ENCODE peak calls at places on chromosome 2, in seven cellular contexts. O is GM23338, I is A549, Y is cardiac muscle cell, Q is brain microvascular endothelial cell, S is lower lobe of right lung, N is upper lobe of right lung. A is an unnamed sample.

GRCh38 chr2:197191177-197191947 is 119.2 kb downstream of the ANKRD44 start:
- DNase-seq in I (peak), Y (peak), Q (no peak), S (no peak), O (peak), N (no peak), A (no peak)

GRCh38 chr2:74891136-74891764 is 57.3 kb downstream of the HK2 start:
- DNase-seq in S (no peak), I (no peak), Y (no peak), Q (no peak), O (no peak), N (no peak), A (no peak)

GRCh38 chr2:129812071-129812470 is 167.4 kb upstream of the RAB6C start:
- DNase-seq in S (peak), Y (no peak), Q (no peak), I (no peak), O (no peak), N (no peak), A (no peak)

GRCh38 chr2:187329586-187329985 is 118.5 kb downstream of the CALCRL start:
- DNase-seq in Y (no peak), N (no peak), O (no peak), S (no peak), Q (no peak), I (no peak), A (peak)

GRCh38 chr2:219476605-219477578 is 21.8 kb upstream of the GMPPA start:
- DNase-seq in Q (no peak), Y (peak), N (no peak), I (no peak), S (no peak), O (peak), A (no peak)

GRCh38 chr2:222424281-222424728 is at the start of gene SGPP2:
- DNase-seq in N (peak), O (peak), S (peak), Q (no peak), I (no peak), Y (no peak), A (no peak)

GRCh38 chr2:7725132-7725849 is 808.1 kb downstream of the RNF144A start:
- DNase-seq in S (no peak), I (no peak), Q (no peak), O (no peak), N (no peak), Y (peak), A (no peak)

GRCh38 chr2:159671047-159671446 is 41.3 kb upstream of the MARCHF7 start:
- DNase-seq in I (no peak), S (no peak), Q (no peak), N (no peak), O (no peak), Y (no peak), A (no peak)

GRCh38 chr2:158932246-158932645 is 36.2 kb upstream of the TANC1 start:
- DNase-seq in N (no peak), S (no peak), I (no peak), Q (peak), Y (no peak), O (no peak), A (no peak)

GRCh38 chr2:124025896-124026295 is 809 bp downstream of the CNTNAP5 start:
- DNase-seq in I (no peak), S (no peak), Y (no peak), O (peak), Q (no peak), N (no peak), A (no peak)

GRCh38 chr2:239268549-239268948 is 132.3 kb downstream of the HDAC4 start:
- DNase-seq in N (no peak), Y (no peak), I (no peak), Q (no peak), S (no peak), O (no peak), A (no peak)

GRCh38 chr2:71786291-71787107 is 333.1 kb downstream of the DYSF start:
- DNase-seq in Y (no peak), N (no peak), S (no peak), Q (no peak), I (no peak), O (no peak), A (no peak)

GRCh38 chr2:132391381-132391780 is 25.2 kb upstream of the GPR39 start:
- DNase-seq in S (no peak), N (no peak), I (no peak), O (no peak), Q (no peak), Y (no peak), A (no peak)

GRCh38 chr2:12325806-12326205 is 390.9 kb upstream of the TRIB2 start:
- DNase-seq in O (no peak), I (no peak), Y (no peak), Q (peak), S (no peak), N (no peak), A (no peak)

GRCh38 chr2:55885129-55885943 is 38.2 kb downstream of the EFEMP1 start:
- DNase-seq in O (no peak), I (peak), S (no peak), N (no peak), Y (no peak), Q (peak), A (no peak)

DNA sequence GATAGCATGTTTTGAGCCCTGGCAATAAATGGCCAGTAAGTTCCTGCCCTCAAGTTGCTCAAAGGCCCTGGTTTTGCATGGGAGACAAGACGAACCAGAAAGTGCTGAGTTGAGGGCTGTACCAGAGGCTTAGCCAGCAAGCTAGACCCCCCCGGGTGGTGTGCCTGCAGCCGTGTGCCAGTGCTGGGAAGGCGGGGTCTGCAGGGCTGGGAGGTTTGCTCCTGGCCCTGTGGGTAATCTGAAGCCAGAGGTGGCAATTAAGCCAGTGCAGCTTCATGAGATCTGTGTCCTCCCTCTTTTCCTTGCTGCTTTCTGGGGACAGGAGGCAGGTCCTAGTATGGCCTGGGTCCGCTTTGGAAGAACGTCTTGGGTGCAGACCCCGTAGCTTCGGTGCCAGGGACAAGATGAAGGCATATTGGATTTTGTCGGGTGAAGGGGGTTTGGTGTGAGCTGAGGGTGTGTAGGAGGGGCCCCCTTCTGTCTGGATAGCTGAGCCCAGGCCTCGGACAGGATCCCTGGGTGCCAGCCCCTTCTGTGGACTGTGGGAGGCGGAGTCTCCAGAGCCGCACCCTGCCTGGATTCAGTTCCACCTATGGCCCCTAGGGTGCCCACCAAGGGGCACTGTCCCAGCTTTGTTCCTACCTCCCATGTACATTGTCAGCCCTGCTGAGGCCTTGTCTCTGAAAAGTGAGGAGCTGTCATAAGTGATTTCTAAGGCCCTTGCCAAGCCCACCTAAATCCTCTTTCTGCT is 15.6 kb downstream of the ATOH8 start:
- DNase-seq in I (peak), S (no peak), N (no peak), Q (no peak), O (peak), Y (peak), A (no peak)
- H3K27ac ChIP-seq in I (peak), S (peak), N (peak), Q (no peak), O (no peak), Y (peak), A (no peak)

GRCh38 chr2:3257842-3258241 is 119.8 kb downstream of the EIPR1 start:
- DNase-seq in S (no peak), I (no peak), Y (no peak), N (no peak), O (no peak), Q (no peak), A (no peak)

GRCh38 chr2:3254438-3254941 is 123.1 kb downstream of the EIPR1 start:
- DNase-seq in N (no peak), O (no peak), Q (no peak), Y (no peak), I (no peak), S (no peak), A (no peak)

GRCh38 chr2:3257166-3257565 is 120.5 kb downstream of the EIPR1 start:
- DNase-seq in N (no peak), Q (peak), O (peak), S (no peak), I (no peak), Y (no peak), A (no peak)

GRCh38 chr2:3256157-3256556 is 121.5 kb downstream of the EIPR1 start:
- DNase-seq in I (no peak), N (no peak), Q (no peak), O (no peak), Y (no peak), S (no peak), A (no peak)

GRCh38 chr2:3256655-3257054 is 121.0 kb downstream of the EIPR1 start:
- DNase-seq in Q (no peak), Y (no peak), N (no peak), O (no peak), I (no peak), S (no peak), A (no peak)
- H3K27ac ChIP-seq in Q (no peak), Y (no peak), N (no peak), O (no peak), I (no peak), S (no peak), A (no peak)

DNA sequence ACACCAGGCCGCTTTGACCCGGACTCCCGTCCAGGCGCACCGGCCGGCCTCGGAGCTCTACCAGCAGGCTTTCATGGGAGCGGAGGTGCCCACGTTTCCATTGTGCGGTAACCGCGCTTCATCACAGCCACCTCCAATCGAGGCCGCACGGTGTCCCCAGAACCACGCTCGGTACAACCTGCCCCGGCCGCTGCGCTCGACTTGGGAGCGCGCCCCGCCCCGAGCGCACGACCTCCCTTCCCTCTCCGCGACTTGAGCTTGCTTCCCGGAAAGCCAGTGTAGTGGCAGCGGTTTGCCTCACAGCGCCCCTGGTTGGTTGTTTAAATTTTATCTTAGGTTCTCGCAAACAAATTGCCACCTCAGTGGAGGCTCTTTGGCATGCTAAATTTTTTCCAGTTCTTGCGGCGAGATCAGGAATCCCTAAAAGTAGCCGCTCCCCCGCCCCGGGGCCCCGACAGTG is 329 bp upstream of the CYP1B1 start:
- DNase-seq in N (peak), Y (peak), S (peak), I (peak), Q (peak), O (peak), A (no peak)
- H3K27ac ChIP-seq in N (peak), Y (no peak), S (peak), I (peak), Q (peak), O (no peak), A (peak)

GRCh38 chr2:100215375-100215774 is 73.0 kb upstream of the AFF3 start:
- DNase-seq in Y (no peak), I (no peak), O (no peak), S (no peak), N (no peak), Q (no peak), A (no peak)

GRCh38 chr2:100213595-100213994 is 71.2 kb upstream of the AFF3 start:
- DNase-seq in S (no peak), O (no peak), Q (no peak), I (no peak), Y (no peak), N (no peak), A (no peak)

GRCh38 chr2:100211517-100211916 is 69.1 kb upstream of the AFF3 start:
- DNase-seq in Q (no peak), S (no peak), O (no peak), I (no peak), N (no peak), Y (no peak), A (no peak)

GRCh38 chr2:100214265-100214961 is 72.0 kb upstream of the AFF3 start:
- DNase-seq in O (no peak), Y (no peak), N (no peak), I (no peak), Q (no peak), S (no peak), A (no peak)

GRCh38 chr2:100212820-100213219 is 70.4 kb upstream of the AFF3 start:
- DNase-seq in S (no peak), N (no peak), Q (no peak), O (no peak), I (no peak), Y (no peak), A (no peak)
- H3K27ac ChIP-seq in S (no peak), N (no peak), Q (no peak), O (no peak), I (no peak), Y (no peak), A (no peak)

GRCh38 chr2:42795275-42795674 is 2.9 kb upstream of the HAAO start:
- DNase-seq in Q (no peak), O (no peak), I (no peak), S (no peak), Y (no peak), N (no peak), A (no peak)
- H3K27ac ChIP-seq in Q (no peak), O (no peak), I (no peak), S (no peak), Y (no peak), N (no peak), A (peak)

A was measured in epithelial cell of prostate.